ENCODE peak calls at places on chromosome 7, in seven cellular contexts. One of them, this sample, is unnamed. For H3K9me3 and H3K27me3, the result is how much of the 10 kb centered on the place peaks cover.

GRCh38 chr7:14787551-14787950 is 115.0 kb downstream of the DGKB start:
- DNase-seq in fibroblast of lung: no peak
- DNase-seq in CD8-positive, alpha-beta T cell: no peak
- DNase-seq in sigmoid colon: no peak
- DNase-seq in neural progenitor cell: no peak
- DNase-seq in cardiac muscle cell: no peak
- DNase-seq in heart left ventricle: no peak
- DNase-seq in this sample: no peak

GRCh38 chr7:121515651-121516401 is 119.7 kb upstream of the FAM3C start:
- DNase-seq in fibroblast of lung: no peak
- DNase-seq in CD8-positive, alpha-beta T cell: no peak
- DNase-seq in sigmoid colon: no peak
- DNase-seq in neural progenitor cell: no peak
- DNase-seq in cardiac muscle cell: no peak
- DNase-seq in heart left ventricle: no peak
- DNase-seq in this sample: no peak

GRCh38 chr7:26534649-26535482 is 243.2 kb downstream of the SNX10 start:
- DNase-seq in fibroblast of lung: no peak
- DNase-seq in CD8-positive, alpha-beta T cell: no peak
- DNase-seq in sigmoid colon: no peak
- DNase-seq in neural progenitor cell: no peak
- DNase-seq in cardiac muscle cell: no peak
- DNase-seq in heart left ventricle: no peak
- DNase-seq in this sample: no peak

GRCh38 chr7:144738708-144739314 is 97.0 kb downstream of the TPK1 start:
- DNase-seq in fibroblast of lung: peak
- DNase-seq in CD8-positive, alpha-beta T cell: no peak
- DNase-seq in sigmoid colon: no peak
- DNase-seq in neural progenitor cell: peak
- DNase-seq in cardiac muscle cell: peak
- DNase-seq in heart left ventricle: no peak
- DNase-seq in this sample: no peak

GRCh38 chr7:94062372-94062771 is 58.2 kb upstream of the BET1 start:
- DNase-seq in fibroblast of lung: no peak
- DNase-seq in CD8-positive, alpha-beta T cell: no peak
- DNase-seq in sigmoid colon: no peak
- DNase-seq in neural progenitor cell: no peak
- DNase-seq in cardiac muscle cell: peak
- DNase-seq in heart left ventricle: no peak
- DNase-seq in this sample: no peak

GRCh38 chr7:73577627-73578341 is 595 bp downstream of the TBL2 start:
- DNase-seq in fibroblast of lung: no peak
- DNase-seq in CD8-positive, alpha-beta T cell: no peak
- DNase-seq in sigmoid colon: no peak
- DNase-seq in neural progenitor cell: no peak
- DNase-seq in cardiac muscle cell: peak
- DNase-seq in heart left ventricle: no peak
- DNase-seq in this sample: no peak

GRCh38 chr7:73518470-73518869 is 3.6 kb downstream of the BAZ1B start:
- DNase-seq in fibroblast of lung: no peak
- DNase-seq in CD8-positive, alpha-beta T cell: no peak
- DNase-seq in sigmoid colon: no peak
- DNase-seq in neural progenitor cell: no peak
- DNase-seq in cardiac muscle cell: no peak
- DNase-seq in heart left ventricle: no peak
- DNase-seq in this sample: no peak

GRCh38 chr7:50339990-50340500 is 35.5 kb downstream of the IKZF1 start:
- DNase-seq in fibroblast of lung: no peak
- DNase-seq in CD8-positive, alpha-beta T cell: no peak
- DNase-seq in sigmoid colon: no peak
- DNase-seq in neural progenitor cell: no peak
- DNase-seq in cardiac muscle cell: no peak
- DNase-seq in heart left ventricle: no peak
- DNase-seq in this sample: peak

GRCh38 chr7:105024734-105025133 is 10.7 kb downstream of the KMT2E start:
- DNase-seq in fibroblast of lung: peak
- DNase-seq in CD8-positive, alpha-beta T cell: no peak
- DNase-seq in sigmoid colon: no peak
- DNase-seq in neural progenitor cell: no peak
- DNase-seq in cardiac muscle cell: peak
- DNase-seq in heart left ventricle: no peak
- DNase-seq in this sample: no peak

GRCh38 chr7:4791738-4792536 is 16.5 kb downstream of the AP5Z1 start:
- DNase-seq in fibroblast of lung: peak
- DNase-seq in CD8-positive, alpha-beta T cell: peak
- DNase-seq in sigmoid colon: peak
- DNase-seq in neural progenitor cell: peak
- DNase-seq in cardiac muscle cell: peak
- DNase-seq in heart left ventricle: peak
- DNase-seq in this sample: peak

GRCh38 chr7:475951-476441 is 43.6 kb downstream of the PDGFA start:
- DNase-seq in fibroblast of lung: no peak
- DNase-seq in CD8-positive, alpha-beta T cell: no peak
- DNase-seq in sigmoid colon: peak
- DNase-seq in neural progenitor cell: no peak
- DNase-seq in cardiac muscle cell: no peak
- DNase-seq in heart left ventricle: no peak
- DNase-seq in this sample: no peak

GRCh38 chr7:157729566-157729965 is 392.8 kb downstream of the DNAJB6 start:
- DNase-seq in fibroblast of lung: no peak
- DNase-seq in CD8-positive, alpha-beta T cell: no peak
- DNase-seq in sigmoid colon: no peak
- DNase-seq in neural progenitor cell: no peak
- DNase-seq in cardiac muscle cell: no peak
- DNase-seq in heart left ventricle: no peak
- DNase-seq in this sample: no peak
- TF ChIP-seq CTCF in fibroblast of lung: no peak
- TF ChIP-seq CTCF in CD8-positive, alpha-beta T cell: no peak
- TF ChIP-seq CTCF in sigmoid colon: no peak
- TF ChIP-seq CTCF in neural progenitor cell: no peak
- TF ChIP-seq CTCF in cardiac muscle cell: no peak
- TF ChIP-seq CTCF in heart left ventricle: no peak
- TF ChIP-seq CTCF in this sample: no peak

DNA sequence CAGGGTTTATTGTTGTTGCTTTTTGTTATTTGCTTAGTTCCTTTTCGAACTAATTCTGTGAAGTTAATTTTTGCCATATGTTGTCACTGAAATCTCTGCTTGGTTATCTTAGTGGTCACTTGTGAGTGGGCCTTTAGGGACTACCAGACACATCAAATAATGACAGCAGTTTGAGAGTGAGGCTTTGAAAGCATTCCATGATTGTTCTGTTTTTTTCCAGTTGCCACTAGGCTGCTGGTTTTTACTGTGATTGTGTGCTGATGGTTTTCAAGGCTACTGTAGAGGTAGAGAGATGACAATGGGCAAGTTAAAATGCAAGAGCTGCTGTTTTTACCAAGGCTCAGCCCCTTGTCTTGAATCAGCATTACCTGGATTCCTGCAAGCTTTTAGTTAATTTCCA is 20.0 kb downstream of the SEPTIN7 start:
- DNase-seq in fibroblast of lung: no peak
- DNase-seq in CD8-positive, alpha-beta T cell: no peak
- DNase-seq in sigmoid colon: no peak
- DNase-seq in neural progenitor cell: no peak
- DNase-seq in cardiac muscle cell: no peak
- DNase-seq in heart left ventricle: no peak
- DNase-seq in this sample: no peak
- H3K9me3 ChIP-seq in fibroblast of lung: under half
- H3K9me3 ChIP-seq in CD8-positive, alpha-beta T cell: under half
- H3K9me3 ChIP-seq in sigmoid colon: under half
- H3K9me3 ChIP-seq in neural progenitor cell: under half
- H3K9me3 ChIP-seq in cardiac muscle cell: under half
- H3K9me3 ChIP-seq in heart left ventricle: under half
- H3K9me3 ChIP-seq in this sample: under half

DNA sequence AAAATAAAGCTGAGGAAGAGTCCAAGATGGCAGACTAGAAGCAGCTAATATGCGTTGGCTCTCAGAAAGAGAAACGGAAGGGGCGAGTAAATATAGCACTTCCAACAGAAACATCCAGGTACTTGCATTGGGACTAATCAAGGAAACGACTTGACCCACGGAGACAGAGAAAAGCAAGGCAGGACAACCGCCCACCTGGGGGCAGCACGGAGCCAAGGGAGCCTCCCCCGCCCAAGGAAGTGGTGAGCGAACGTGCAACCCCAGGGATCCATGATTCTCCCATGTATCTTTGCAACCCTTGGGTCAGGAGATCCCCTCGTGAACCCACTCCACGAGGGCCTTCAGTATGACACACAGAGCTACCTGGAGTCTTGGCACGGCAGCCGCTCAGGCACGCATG is 45.4 kb upstream of the GRM3 start:
- DNase-seq in fibroblast of lung: no peak
- DNase-seq in CD8-positive, alpha-beta T cell: no peak
- DNase-seq in sigmoid colon: no peak
- DNase-seq in neural progenitor cell: peak
- DNase-seq in cardiac muscle cell: no peak
- DNase-seq in heart left ventricle: no peak
- DNase-seq in this sample: no peak
- H3K27me3 ChIP-seq in fibroblast of lung: under half
- H3K27me3 ChIP-seq in CD8-positive, alpha-beta T cell: under half
- H3K27me3 ChIP-seq in sigmoid colon: under half
- H3K27me3 ChIP-seq in neural progenitor cell: under half
- H3K27me3 ChIP-seq in cardiac muscle cell: under half
- H3K27me3 ChIP-seq in heart left ventricle: under half
- H3K27me3 ChIP-seq in this sample: under half

GRCh38 chr7:24842029-24842428 is 84.8 kb upstream of the GSDME start:
- DNase-seq in fibroblast of lung: no peak
- DNase-seq in CD8-positive, alpha-beta T cell: no peak
- DNase-seq in sigmoid colon: no peak
- DNase-seq in neural progenitor cell: no peak
- DNase-seq in cardiac muscle cell: no peak
- DNase-seq in heart left ventricle: no peak
- DNase-seq in this sample: no peak

GRCh38 chr7:24847754-24848153 is 90.5 kb upstream of the GSDME start:
- DNase-seq in fibroblast of lung: no peak
- DNase-seq in CD8-positive, alpha-beta T cell: no peak
- DNase-seq in sigmoid colon: no peak
- DNase-seq in neural progenitor cell: no peak
- DNase-seq in cardiac muscle cell: no peak
- DNase-seq in heart left ventricle: no peak
- DNase-seq in this sample: no peak

GRCh38 chr7:24843821-24844449 is 86.7 kb upstream of the GSDME start:
- DNase-seq in fibroblast of lung: no peak
- DNase-seq in CD8-positive, alpha-beta T cell: no peak
- DNase-seq in sigmoid colon: no peak
- DNase-seq in neural progenitor cell: peak
- DNase-seq in cardiac muscle cell: no peak
- DNase-seq in heart left ventricle: no peak
- DNase-seq in this sample: no peak

GRCh38 chr7:24840543-24840942 is 83.3 kb upstream of the GSDME start:
- DNase-seq in fibroblast of lung: peak
- DNase-seq in CD8-positive, alpha-beta T cell: no peak
- DNase-seq in sigmoid colon: no peak
- DNase-seq in neural progenitor cell: no peak
- DNase-seq in cardiac muscle cell: no peak
- DNase-seq in heart left ventricle: no peak
- DNase-seq in this sample: no peak

GRCh38 chr7:24842449-24843241 is 85.4 kb upstream of the GSDME start:
- DNase-seq in fibroblast of lung: no peak
- DNase-seq in CD8-positive, alpha-beta T cell: no peak
- DNase-seq in sigmoid colon: no peak
- DNase-seq in neural progenitor cell: peak
- DNase-seq in cardiac muscle cell: peak
- DNase-seq in heart left ventricle: no peak
- DNase-seq in this sample: no peak
- TF ChIP-seq CTCF in fibroblast of lung: no peak
- TF ChIP-seq CTCF in CD8-positive, alpha-beta T cell: no peak
- TF ChIP-seq CTCF in sigmoid colon: no peak
- TF ChIP-seq CTCF in neural progenitor cell: no peak
- TF ChIP-seq CTCF in cardiac muscle cell: no peak
- TF ChIP-seq CTCF in heart left ventricle: no peak
- TF ChIP-seq CTCF in this sample: no peak

GRCh38 chr7:2398506-2398905 is 4.9 kb upstream of the CHST12 start:
- DNase-seq in fibroblast of lung: no peak
- DNase-seq in CD8-positive, alpha-beta T cell: no peak
- DNase-seq in sigmoid colon: no peak
- DNase-seq in neural progenitor cell: no peak
- DNase-seq in cardiac muscle cell: no peak
- DNase-seq in heart left ventricle: no peak
- DNase-seq in this sample: no peak

GRCh38 chr7:2403718-2404648 is 572 bp downstream of the CHST12 start:
- DNase-seq in fibroblast of lung: peak
- DNase-seq in CD8-positive, alpha-beta T cell: peak
- DNase-seq in sigmoid colon: peak
- DNase-seq in neural progenitor cell: peak
- DNase-seq in cardiac muscle cell: peak
- DNase-seq in heart left ventricle: peak
- DNase-seq in this sample: no peak

GRCh38 chr7:2403014-2403717 is at the start of gene CHST12:
- DNase-seq in fibroblast of lung: peak
- DNase-seq in CD8-positive, alpha-beta T cell: peak
- DNase-seq in sigmoid colon: peak
- DNase-seq in neural progenitor cell: peak
- DNase-seq in cardiac muscle cell: peak
- DNase-seq in heart left ventricle: peak
- DNase-seq in this sample: peak

GRCh38 chr7:2402687-2403013 is 761 bp upstream of the CHST12 start:
- DNase-seq in fibroblast of lung: no peak
- DNase-seq in CD8-positive, alpha-beta T cell: no peak
- DNase-seq in sigmoid colon: no peak
- DNase-seq in neural progenitor cell: no peak
- DNase-seq in cardiac muscle cell: no peak
- DNase-seq in heart left ventricle: no peak
- DNase-seq in this sample: no peak

GRCh38 chr7:2399848-2400587 is 3.4 kb upstream of the CHST12 start:
- DNase-seq in fibroblast of lung: peak
- DNase-seq in CD8-positive, alpha-beta T cell: no peak
- DNase-seq in sigmoid colon: peak
- DNase-seq in neural progenitor cell: no peak
- DNase-seq in cardiac muscle cell: peak
- DNase-seq in heart left ventricle: peak
- DNase-seq in this sample: no peak
- H3K9me3 ChIP-seq in fibroblast of lung: under half
- H3K9me3 ChIP-seq in CD8-positive, alpha-beta T cell: under half
- H3K9me3 ChIP-seq in sigmoid colon: under half
- H3K9me3 ChIP-seq in neural progenitor cell: under half
- H3K9me3 ChIP-seq in cardiac muscle cell: under half
- H3K9me3 ChIP-seq in heart left ventricle: under half
- H3K9me3 ChIP-seq in this sample: under half

This sample was measured in CD4-positive, alpha-beta T cell.